ENCODE peak calls at places on chromosomes 16 and 17, in six cellular contexts. N is activated effector memory CD4-positive, alpha-beta T cell treated with Interleukin-2 at 50 U/mL for 16 hours; Y is iris pigment epithelial cell; P is stimulated activated naive B cell treated with anti-CD40 and anti-IgM and Interleukin-4, amounts not matched to agents 10 μg/mL and 1 μg/mL and 100 μg/mL, for 72 hours; I is SIG-M5; T is ureter. Q is an unnamed sample.

GRCh38 chr16:9152649-9153501 is 61.4 kb downstream of the HAPSTR1 start:
- DNase-seq in Y (no peak), P (no peak), T (no peak), N (no peak), I (no peak), Q (no peak)

GRCh38 chr17:70091005-70091568 is 16.1 kb downstream of the KCNJ16 start:
- DNase-seq in N (no peak), Y (no peak), T (no peak), I (no peak), P (no peak), Q (no peak)

GRCh38 chr17:59623151-59623550 is 3.5 kb downstream of the CLTC start:
- DNase-seq in Y (no peak), T (no peak), N (no peak), P (no peak), I (no peak), Q (no peak)

GRCh38 chr16:57798267-57798810 is 4.0 kb downstream of the KIFC3 start:
- DNase-seq in N (no peak), P (no peak), I (no peak), T (no peak), Y (no peak), Q (no peak)

GRCh38 chr17:19979917-19980770 is 2.5 kb upstream of the AKAP10 start:
- DNase-seq in P (no peak), N (no peak), I (no peak), Y (peak; percentile 23), T (no peak), Q (peak; percentile 48)

GRCh38 chr16:67459066-67459857 is 21.7 kb downstream of the ATP6V0D1 start:
- DNase-seq in T (no peak), P (no peak), Y (no peak), N (no peak), I (no peak), Q (no peak)

GRCh38 chr16:85648782-85649181 is 35.7 kb downstream of the GSE1 start:
- DNase-seq in T (no peak), Y (no peak), I (no peak), N (no peak), P (no peak), Q (no peak)

GRCh38 chr17:12627177-12627629 is 38.5 kb upstream of the MYOCD start:
- DNase-seq in Y (peak; percentile 99), N (no peak), I (no peak), T (no peak), P (no peak), Q (no peak)

GRCh38 chr17:76408037-76408849 is 23.8 kb downstream of the SPHK1 start:
- DNase-seq in N (peak; percentile 49), I (no peak), Y (peak; percentile 38), T (no peak), P (peak; percentile 53), Q (no peak)

GRCh38 chr16:2234813-2235170 is 1.5 kb upstream of the DNASE1L2 start:
- DNase-seq in I (no peak), P (no peak), T (no peak), N (no peak), Y (no peak), Q (no peak)

GRCh38 chr17:79993390-79994221 is 42.1 kb downstream of the TBC1D16 start:
- DNase-seq in Y (peak; percentile 95), P (peak; percentile 44), T (peak; percentile 77), I (peak; percentile 92), N (no peak), Q (peak; percentile 95)

GRCh38 chr16:86371083-86371803 is 139.1 kb upstream of the FOXF1 start:
- DNase-seq in T (no peak), N (no peak), Y (no peak), I (no peak), P (no peak), Q (no peak)

GRCh38 chr16:88264641-88265285 is 118.0 kb upstream of the ZNF469 start:
- DNase-seq in I (no peak), T (peak; percentile 96), Y (peak; percentile 94), N (peak; percentile 39), P (peak; percentile 88), Q (peak; percentile 98)

GRCh38 chr16:72978212-72978611 is 69.7 kb downstream of the ZFHX3 start:
- DNase-seq in Y (peak; percentile 23), P (no peak), I (no peak), T (no peak), N (no peak), Q (no peak)

GRCh38 chr17:31499771-31500554 is 108.5 kb downstream of the RAB11FIP4 start:
- DNase-seq in T (no peak), Y (no peak), N (no peak), P (no peak), I (no peak), Q (no peak)

GRCh38 chr17:4623249-4623648 is 18.2 kb downstream of the ALOX15 start:
- DNase-seq in P (no peak), N (no peak), T (no peak), I (no peak), Y (peak; percentile 77), Q (no peak)

GRCh38 chr17:82126479-82127314 is 28.7 kb upstream of the FASN start:
- DNase-seq in I (no peak), Y (no peak), N (peak; percentile 77), T (no peak), P (no peak), Q (no peak)

GRCh38 chr16:72612271-72612670 is 435.7 kb downstream of the ZFHX3 start:
- DNase-seq in N (no peak), I (no peak), T (no peak), Y (no peak), P (no peak), Q (no peak)

GRCh38 chr17:52823155-52823554 is 664.6 kb upstream of the CA10 start:
- DNase-seq in I (no peak), N (no peak), P (no peak), T (no peak), Y (no peak), Q (no peak)

GRCh38 chr17:8668181-8668740 is 37.7 kb upstream of the MYH10 start:
- DNase-seq in I (no peak), N (no peak), T (no peak), Y (no peak), P (no peak), Q (no peak)

GRCh38 chr16:82639666-82640336 is 13.0 kb downstream of the CDH13 start:
- DNase-seq in T (no peak), Y (peak; percentile 75), N (peak; percentile 44), P (no peak), I (no peak), Q (no peak)

GRCh38 chr16:177981-178676 is 1.6 kb downstream of the HBA1 start:
- DNase-seq in Y (no peak), N (no peak), T (no peak), I (no peak), P (no peak), Q (no peak)

GRCh38 chr17:39628655-39629493 is 2.1 kb downstream of the PPP1R1B start:
- DNase-seq in Y (no peak), T (no peak), N (no peak), I (no peak), P (no peak), Q (no peak)

GRCh38 chr17:82383411-82383810 is 11.8 kb downstream of the UTS2R start:
- DNase-seq in P (no peak), T (no peak), I (no peak), Y (no peak), N (no peak), Q (no peak)